ENCODE peak calls at places on chromosomes 1 and 21, in six cellular contexts. R is substantia nigra; X is psoas muscle; Q is GM12878; G is esophagus squamous epithelium; P is CD8-positive, alpha-beta memory T cell. M is an unnamed sample.

GRCh38 chr1:110860174-110860573 is 12.8 kb upstream of the CD53 start:
- DNase-seq in X (no peak), G (no peak), Q (no peak), P (no peak), R (no peak), M (no peak)

GRCh38 chr1:70353641-70354331 is 736 bp downstream of the ANKRD13C start:
- DNase-seq in Q (peak; percentile 13), R (no peak), X (no peak), P (no peak), G (no peak), M (peak; percentile 62)

GRCh38 chr1:77539510-77540142 is 142.8 kb downstream of the ZZZ3 start:
- DNase-seq in R (peak; percentile 24), G (no peak), Q (no peak), X (no peak), P (no peak), M (no peak)

GRCh38 chr21:35525443-35525842 is 476.3 kb upstream of the RUNX1 start:
- DNase-seq in R (no peak), P (no peak), G (no peak), X (no peak), Q (no peak), M (no peak)

GRCh38 chr1:152657677-152658076 is 5.5 kb upstream of the LCE2D start:
- DNase-seq in P (no peak), R (no peak), G (no peak), Q (no peak), X (no peak), M (no peak)

GRCh38 chr1:66478116-66478515 is 55.8 kb upstream of the SGIP1 start:
- DNase-seq in Q (no peak), R (no peak), P (no peak), G (no peak), X (no peak), M (no peak)

GRCh38 chr1:22540311-22540710 is 23.0 kb upstream of the EPHA8 start:
- DNase-seq in Q (no peak), R (no peak), P (no peak), G (no peak), X (no peak), M (no peak)

GRCh38 chr1:85461216-85461945 is 3.6 kb downstream of the DDAH1 start:
- DNase-seq in Q (no peak), R (no peak), G (no peak), P (no peak), X (no peak), M (no peak)

GRCh38 chr1:236795757-236796719 is 946 bp downstream of the MTR start:
- DNase-seq in R (no peak), X (no peak), P (no peak), G (no peak), Q (peak; percentile 15), M (no peak)

GRCh38 chr1:225766967-225767413 is 10.6 kb upstream of the SRP9 start:
- DNase-seq in P (no peak), G (no peak), R (no peak), X (peak; percentile 70), Q (no peak), M (no peak)

GRCh38 chr1:152933196-152933595 is 13.8 kb upstream of the SPRR5 start:
- DNase-seq in G (no peak), P (no peak), R (no peak), X (no peak), Q (no peak), M (no peak)

GRCh38 chr1:22133247-22133927 is 9.5 kb downstream of the WNT4 start:
- DNase-seq in P (no peak), Q (no peak), R (no peak), X (no peak), G (no peak), M (no peak)

GRCh38 chr1:94743866-94744265 is 76.3 kb upstream of the SLC44A3 start:
- DNase-seq in P (no peak), Q (no peak), X (no peak), R (no peak), G (no peak), M (no peak)

GRCh38 chr1:177255411-177255810 is 84.7 kb downstream of the BRINP2 start:
- DNase-seq in Q (no peak), R (no peak), X (no peak), P (no peak), G (no peak), M (no peak)

GRCh38 chr1:25198731-25199231 is 33.5 kb downstream of the SYF2 start:
- DNase-seq in Q (no peak), P (peak; percentile 18), G (no peak), X (no peak), R (peak; percentile 76), M (peak; percentile 25)

GRCh38 chr1:36486436-36487335 is 4.0 kb upstream of the CSF3R start:
- DNase-seq in Q (no peak), G (no peak), P (no peak), X (peak; percentile 49), R (peak; percentile 46), M (no peak)

GRCh38 chr1:185352067-185352466 is 35.0 kb upstream of the IVNS1ABP start:
- DNase-seq in P (no peak), G (no peak), R (no peak), X (no peak), Q (no peak), M (no peak)

GRCh38 chr1:55288245-55288644 is 73.1 kb upstream of the USP24 start:
- DNase-seq in X (no peak), G (no peak), P (no peak), R (no peak), Q (peak; percentile 55), M (no peak)